ENCODE peak calls at places on chromosomes 12 and 14, in four cellular contexts. One of them, this sample, is unnamed.

GRCh38 chr14:80927385-80927989 is 14.1 kb downstream of the CEP128 start:
- DNase-seq in IMR-90: no peak
- DNase-seq in K562: no peak
- DNase-seq in GM12878: no peak
- DNase-seq in this sample: no peak

GRCh38 chr12:110619534-110619953 is 5.6 kb downstream of the TCTN1 start:
- DNase-seq in IMR-90: peak
- DNase-seq in K562: no peak
- DNase-seq in GM12878: peak
- DNase-seq in this sample: no peak

GRCh38 chr12:15733136-15733535 is 56.1 kb downstream of the EPS8 start:
- DNase-seq in IMR-90: no peak
- DNase-seq in K562: no peak
- DNase-seq in GM12878: no peak
- DNase-seq in this sample: no peak

GRCh38 chr12:46223047-46223446 is 45.8 kb downstream of the SLC38A1 start:
- DNase-seq in IMR-90: no peak
- DNase-seq in K562: no peak
- DNase-seq in GM12878: no peak
- DNase-seq in this sample: no peak

GRCh38 chr12:2944401-2945047 is 14.7 kb upstream of the TEAD4 start:
- DNase-seq in IMR-90: peak
- DNase-seq in K562: peak
- DNase-seq in GM12878: peak
- DNase-seq in this sample: peak

GRCh38 chr12:91177380-91177779 is 5.2 kb downstream of the DCN start:
- DNase-seq in IMR-90: peak
- DNase-seq in K562: no peak
- DNase-seq in GM12878: no peak
- DNase-seq in this sample: no peak

GRCh38 chr14:88129306-88130056 is 124.5 kb downstream of the GPR65 start:
- DNase-seq in IMR-90: peak
- DNase-seq in K562: no peak
- DNase-seq in GM12878: no peak
- DNase-seq in this sample: peak

GRCh38 chr12:113325938-113326337 is 9.0 kb downstream of the SLC8B1 start:
- DNase-seq in IMR-90: peak
- DNase-seq in K562: no peak
- DNase-seq in GM12878: no peak
- DNase-seq in this sample: no peak

GRCh38 chr14:90140956-90141316 is 79.1 kb downstream of the KCNK13 start:
- DNase-seq in IMR-90: peak
- DNase-seq in K562: no peak
- DNase-seq in GM12878: no peak
- DNase-seq in this sample: peak

GRCh38 chr14:102481791-102482238 is 27.8 kb downstream of the ANKRD9 start:
- DNase-seq in IMR-90: peak
- DNase-seq in K562: no peak
- DNase-seq in GM12878: no peak
- DNase-seq in this sample: no peak

GRCh38 chr14:97299661-97300060 is 502.5 kb downstream of the VRK1 start:
- DNase-seq in IMR-90: no peak
- DNase-seq in K562: no peak
- DNase-seq in GM12878: no peak
- DNase-seq in this sample: no peak

GRCh38 chr12:51828951-51829581 is 19.5 kb downstream of the FIGNL2 start:
- DNase-seq in IMR-90: no peak
- DNase-seq in K562: no peak
- DNase-seq in GM12878: no peak
- DNase-seq in this sample: no peak

GRCh38 chr14:68254669-68255527 is 435.3 kb downstream of the RAD51B start:
- DNase-seq in IMR-90: peak
- DNase-seq in K562: no peak
- DNase-seq in GM12878: no peak
- DNase-seq in this sample: no peak

GRCh38 chr14:102454711-102455110 is 54.9 kb downstream of the ANKRD9 start:
- DNase-seq in IMR-90: no peak
- DNase-seq in K562: no peak
- DNase-seq in GM12878: no peak
- DNase-seq in this sample: no peak

GRCh38 chr14:95515523-95516517 is 630 bp downstream of the SYNE3 start:
- DNase-seq in IMR-90: peak
- DNase-seq in K562: peak
- DNase-seq in GM12878: no peak
- DNase-seq in this sample: peak

GRCh38 chr14:95516554-95517209 is at the start of gene SYNE3:
- DNase-seq in IMR-90: no peak
- DNase-seq in K562: peak
- DNase-seq in GM12878: no peak
- DNase-seq in this sample: no peak

GRCh38 chr14:95513261-95513660 is 3.2 kb downstream of the SYNE3 start:
- DNase-seq in IMR-90: no peak
- DNase-seq in K562: no peak
- DNase-seq in GM12878: no peak
- DNase-seq in this sample: no peak

GRCh38 chr14:95514131-95515079 is 2.0 kb downstream of the SYNE3 start:
- DNase-seq in IMR-90: no peak
- DNase-seq in K562: no peak
- DNase-seq in GM12878: no peak
- DNase-seq in this sample: no peak

GRCh38 chr14:95515080-95515489 is 1.4 kb downstream of the SYNE3 start:
- DNase-seq in IMR-90: no peak
- DNase-seq in K562: no peak
- DNase-seq in GM12878: no peak
- DNase-seq in this sample: peak
- TF ChIP-seq FOS in IMR-90: no peak
- TF ChIP-seq FOS in K562: no peak
- TF ChIP-seq FOS in GM12878: no peak
- TF ChIP-seq FOS in this sample: no peak

GRCh38 chr14:100575266-100575995 is 11.8 kb downstream of the BEGAIN start:
- DNase-seq in IMR-90: no peak
- DNase-seq in K562: no peak
- DNase-seq in GM12878: no peak
- DNase-seq in this sample: no peak
- H3K9ac ChIP-seq in IMR-90: no peak
- H3K9ac ChIP-seq in K562: no peak
- H3K9ac ChIP-seq in GM12878: no peak
- H3K9ac ChIP-seq in this sample: no peak

DNA sequence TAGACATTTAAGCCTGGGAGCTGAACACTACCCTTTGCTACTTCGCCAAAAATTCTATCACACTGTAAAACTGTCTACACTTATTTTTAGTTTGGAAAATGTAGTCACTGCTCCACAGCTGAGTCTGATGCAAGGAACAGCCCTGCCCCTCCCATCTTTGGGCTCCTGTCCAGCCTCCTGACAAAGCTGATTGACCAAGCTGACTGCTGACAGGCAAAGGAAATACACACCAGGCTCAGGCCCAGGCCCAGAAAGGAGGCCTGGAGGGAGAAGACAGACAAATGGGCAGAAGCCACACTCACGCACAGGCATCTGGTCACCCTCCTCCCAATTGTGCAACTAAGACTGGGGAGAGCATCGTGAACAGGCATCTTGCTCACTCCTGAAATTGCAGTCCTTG is 55.3 kb downstream of the ISCA2 start:
- DNase-seq in IMR-90: peak
- DNase-seq in K562: no peak
- DNase-seq in GM12878: no peak
- DNase-seq in this sample: no peak
- TF ChIP-seq FOS in IMR-90: no peak
- TF ChIP-seq FOS in K562: no peak
- TF ChIP-seq FOS in GM12878: no peak
- TF ChIP-seq FOS in this sample: no peak

DNA sequence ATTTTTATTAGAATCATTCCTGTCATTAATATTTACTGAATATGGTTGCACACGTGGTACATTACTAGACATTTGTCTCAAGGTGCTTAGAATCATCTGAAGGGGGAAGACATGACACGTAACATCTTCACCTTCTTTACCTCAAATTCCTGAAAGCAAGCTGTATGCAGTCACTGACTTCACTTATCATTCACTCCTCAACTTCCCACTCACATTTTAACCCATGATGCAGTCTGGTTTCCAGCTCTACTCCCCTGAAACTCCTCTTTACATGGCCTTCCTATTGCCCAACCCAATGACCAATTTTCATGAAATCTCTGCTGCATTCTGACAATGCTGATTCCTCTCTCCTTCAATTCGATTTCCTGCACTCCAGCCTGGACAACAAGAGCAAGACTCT is 5.8 kb upstream of the PSMC6 start:
- DNase-seq in IMR-90: peak
- DNase-seq in K562: no peak
- DNase-seq in GM12878: no peak
- DNase-seq in this sample: no peak
- H3K9ac ChIP-seq in IMR-90: no peak
- H3K9ac ChIP-seq in K562: no peak
- H3K9ac ChIP-seq in GM12878: no peak
- H3K9ac ChIP-seq in this sample: no peak

DNA sequence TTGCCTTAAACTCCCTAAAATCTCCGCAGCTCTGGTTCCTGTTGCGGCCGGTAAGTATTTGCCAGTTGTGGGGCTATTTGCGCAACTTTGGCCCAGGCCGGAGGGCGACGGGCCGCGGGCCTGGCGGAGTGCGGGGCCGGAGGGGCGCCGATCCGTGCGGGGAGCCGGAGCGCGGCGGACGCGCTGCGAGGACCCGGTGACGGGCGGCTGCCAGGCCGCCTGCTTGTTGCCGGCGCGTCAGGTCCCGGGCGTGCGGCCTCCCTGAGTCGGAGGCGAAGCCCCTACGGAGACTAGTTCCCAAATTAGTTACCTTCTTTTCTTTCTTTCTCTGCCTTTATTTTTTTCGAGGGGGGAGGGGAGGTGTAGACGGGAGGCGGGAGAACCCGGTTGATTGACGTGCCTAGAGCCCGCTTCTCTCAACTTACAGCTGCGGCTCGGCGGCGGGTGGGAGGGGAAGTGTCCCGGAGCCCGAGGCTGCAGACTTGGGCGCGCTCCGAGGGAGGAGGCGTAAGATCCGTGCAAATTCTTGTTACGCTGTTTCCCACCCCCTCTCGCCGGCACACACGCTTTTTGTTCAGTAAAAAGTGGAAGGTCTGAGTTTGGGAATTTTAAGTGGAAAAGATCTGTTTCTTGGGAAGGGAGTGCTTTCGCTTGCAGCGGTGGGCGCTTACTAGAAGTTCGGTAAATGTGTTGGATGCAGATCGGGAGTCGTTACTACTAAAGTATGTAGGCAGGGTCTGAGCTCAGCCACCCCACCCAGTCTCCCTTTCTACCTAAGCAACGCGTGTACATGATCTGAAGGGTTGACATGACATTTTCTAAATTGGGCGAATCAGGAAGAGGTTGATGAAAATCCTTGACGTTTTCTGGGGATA is 564 bp downstream of the ZBTB1 start:
- DNase-seq in IMR-90: peak
- DNase-seq in K562: peak
- DNase-seq in GM12878: no peak
- DNase-seq in this sample: peak
- TF ChIP-seq FOS in IMR-90: no peak
- TF ChIP-seq FOS in K562: no peak
- TF ChIP-seq FOS in GM12878: no peak
- TF ChIP-seq FOS in this sample: no peak

DNA sequence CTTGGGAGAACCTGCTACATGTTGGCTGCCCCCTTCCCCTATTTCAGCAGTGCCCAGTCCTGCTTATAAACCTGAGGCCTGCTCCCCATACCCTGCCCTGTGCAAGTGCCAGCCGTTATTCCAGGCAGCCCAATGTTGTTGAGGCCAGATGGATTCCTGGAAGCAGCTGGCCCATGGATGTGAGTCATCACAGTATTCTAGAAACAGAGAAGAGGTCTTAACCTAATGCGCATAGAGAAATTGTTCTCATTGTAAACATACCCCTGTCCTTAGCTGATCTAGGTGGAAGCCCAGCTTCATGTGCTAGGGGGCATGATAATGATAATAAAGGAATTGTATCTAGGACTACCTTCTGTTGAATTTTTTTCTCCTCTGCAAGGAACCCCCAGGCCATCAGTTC is 69.7 kb downstream of the TSPAN11 start:
- DNase-seq in IMR-90: peak
- DNase-seq in K562: no peak
- DNase-seq in GM12878: no peak
- DNase-seq in this sample: peak
- H3K9ac ChIP-seq in IMR-90: no peak
- H3K9ac ChIP-seq in K562: no peak
- H3K9ac ChIP-seq in GM12878: no peak
- H3K9ac ChIP-seq in this sample: no peak

GRCh38 chr12:54147186-54147585 is 41.6 kb downstream of the SMUG1 start:
- DNase-seq in IMR-90: no peak
- DNase-seq in K562: no peak
- DNase-seq in GM12878: no peak
- DNase-seq in this sample: no peak
- TF ChIP-seq FOS in IMR-90: no peak
- TF ChIP-seq FOS in K562: no peak
- TF ChIP-seq FOS in GM12878: no peak
- TF ChIP-seq FOS in this sample: no peak

GRCh38 chr14:105480807-105481801 is 5.6 kb upstream of the CRIP1 start:
- DNase-seq in IMR-90: peak
- DNase-seq in K562: peak
- DNase-seq in GM12878: no peak
- DNase-seq in this sample: peak
- H3K9ac ChIP-seq in IMR-90: peak
- H3K9ac ChIP-seq in K562: peak
- H3K9ac ChIP-seq in GM12878: peak
- H3K9ac ChIP-seq in this sample: peak

DNA sequence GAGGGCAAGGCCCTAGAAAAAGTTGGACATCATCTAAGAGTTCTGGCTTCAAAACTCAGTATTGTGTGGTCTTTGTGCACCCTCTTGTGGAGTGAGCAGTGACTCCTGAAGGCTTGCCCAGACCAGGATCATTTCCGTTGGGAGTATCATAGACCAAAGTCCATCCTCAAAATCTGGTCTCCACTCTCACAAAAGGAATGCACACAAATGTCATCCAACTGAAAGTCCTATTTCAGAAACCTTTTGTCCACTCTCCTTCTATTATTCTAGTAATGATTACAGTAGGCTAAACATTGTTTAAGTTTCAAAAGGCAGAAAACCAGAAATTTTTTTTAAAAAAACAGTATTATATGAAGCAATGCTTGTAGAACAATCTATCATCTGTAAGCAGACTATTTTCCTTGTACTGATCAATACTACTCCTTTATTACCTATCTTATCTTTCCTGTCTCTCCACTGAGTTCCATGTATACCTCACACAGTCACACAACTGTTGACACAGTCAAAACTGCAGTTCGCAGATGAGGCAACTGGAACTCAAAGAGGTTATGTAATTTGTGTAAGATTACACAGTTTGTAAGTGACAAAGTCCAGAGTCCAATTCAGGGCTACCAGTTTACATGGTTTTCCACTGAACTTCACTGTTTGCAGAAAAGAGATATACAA is 41.4 kb downstream of the COX16 start:
- DNase-seq in IMR-90: peak
- DNase-seq in K562: no peak
- DNase-seq in GM12878: peak
- DNase-seq in this sample: peak
- TF ChIP-seq FOS in IMR-90: no peak
- TF ChIP-seq FOS in K562: no peak
- TF ChIP-seq FOS in GM12878: no peak
- TF ChIP-seq FOS in this sample: no peak

GRCh38 chr12:29008786-29009185 is 140.3 kb upstream of the FAR2 start:
- DNase-seq in IMR-90: no peak
- DNase-seq in K562: no peak
- DNase-seq in GM12878: no peak
- DNase-seq in this sample: no peak
- H3K9ac ChIP-seq in IMR-90: no peak
- H3K9ac ChIP-seq in K562: no peak
- H3K9ac ChIP-seq in GM12878: no peak
- H3K9ac ChIP-seq in this sample: no peak